ENCODE peak calls at places on chromosomes 13 and 19, in nine cellular contexts. W, T, Z, R, A, S, L, M and E are unnamed samples.

GRCh38 chr19:57719901-57720519 is 7.4 kb downstream of the ZNF671 start:
- DNase-seq in T (no peak), L (no peak), Z (no peak), M (no peak), W (no peak), A (no peak), S (no peak), R (no peak), E (no peak)

GRCh38 chr13:45364876-45365557 is 24.0 kb upstream of the TPT1 start:
- DNase-seq in L (no peak), S (no peak), W (no peak), M (no peak), A (no peak), Z (no peak), R (no peak), T (no peak), E (no peak)

GRCh38 chr13:99496322-99497142 is 4.7 kb upstream of the TM9SF2 start:
- DNase-seq in A (no peak), S (peak), R (peak), Z (no peak), M (no peak), T (peak), L (peak), W (peak), E (no peak)

GRCh38 chr13:44172411-44172810 is 201.2 kb upstream of the SERP2 start:
- DNase-seq in M (no peak), T (no peak), A (no peak), W (no peak), Z (no peak), R (no peak), S (no peak), L (no peak), E (no peak)

GRCh38 chr19:584240-585001 is 5.3 kb upstream of the HCN2 start:
- DNase-seq in T (peak), W (no peak), Z (peak), M (peak), S (peak), L (peak), A (peak), R (no peak), E (no peak)

GRCh38 chr13:46686171-46686570 is 110.8 kb downstream of the ESD start:
- DNase-seq in W (no peak), T (no peak), A (no peak), R (no peak), L (no peak), S (no peak), M (no peak), Z (no peak), E (no peak)

GRCh38 chr13:68160466-68160865 is 930.3 kb upstream of the PCDH9 start:
- DNase-seq in R (no peak), S (no peak), L (no peak), A (no peak), M (no peak), T (no peak), W (no peak), Z (no peak), E (no peak)

GRCh38 chr19:33392341-33393285 is 19.1 kb downstream of the CEBPG start:
- DNase-seq in M (no peak), Z (no peak), W (no peak), L (no peak), T (no peak), A (no peak), R (no peak), S (no peak), E (no peak)

GRCh38 chr19:46040952-46041500 is at the start of gene IGFL4:
- DNase-seq in R (no peak), T (no peak), S (no peak), W (no peak), A (no peak), Z (no peak), M (no peak), L (no peak), E (peak)

GRCh38 chr13:47990427-47990826 is 10.6 kb downstream of the SUCLA2 start:
- DNase-seq in T (no peak), S (no peak), Z (no peak), R (no peak), L (no peak), A (no peak), M (no peak), W (no peak), E (no peak)

GRCh38 chr13:72290962-72291681 is 424.1 kb upstream of the DACH1 start:
- DNase-seq in T (no peak), M (no peak), R (peak), L (no peak), Z (no peak), A (peak), S (no peak), W (no peak), E (no peak)